ENCODE peak calls at places on chromosomes 5 and 9, in four cellular contexts. W is A549, P is HepG2, C is K562. M is an unnamed sample.

GRCh38 chr9:87647114-87647513 is 78.8 kb upstream of the CTSL start:
- DNase-seq in W (no peak), P (no peak), C (no peak), M (no peak)

GRCh38 chr9:129080312-129080607 is 651 bp upstream of the DOLPP1 start:
- DNase-seq in W (no peak), P (no peak), C (no peak), M (no peak)

GRCh38 chr9:14323083-14323968 is 9.4 kb upstream of the NFIB start:
- DNase-seq in W (no peak), P (no peak), C (no peak), M (no peak)

GRCh38 chr9:110575952-110576351 is 3.6 kb downstream of the SVEP1 start:
- DNase-seq in W (no peak), P (no peak), C (no peak), M (no peak)

GRCh38 chr5:179679014-179679674 is 1.7 kb downstream of the CBY3 start:
- DNase-seq in W (no peak), P (no peak), C (peak; percentile 38), M (peak; percentile 89)

GRCh38 chr5:7815757-7816534 is 35.0 kb downstream of the CFAP90 start:
- DNase-seq in W (peak; percentile 67), P (peak; percentile 70), C (peak; percentile 90), M (peak; percentile 98)

GRCh38 chr9:131995382-131995781 is 84.3 kb downstream of the MED27 start:
- DNase-seq in W (no peak), P (no peak), C (no peak), M (no peak)

GRCh38 chr5:969421-969839 is 39.2 kb upstream of the NKD2 start:
- DNase-seq in W (no peak), P (no peak), C (no peak), M (no peak)

GRCh38 chr9:5620494-5620893 is 8.4 kb upstream of the RIC1 start:
- DNase-seq in W (no peak), P (no peak), C (no peak), M (no peak)

GRCh38 chr9:16075695-16076094 is 522.9 kb downstream of the CCDC171 start:
- DNase-seq in W (no peak), P (no peak), C (no peak), M (no peak)

GRCh38 chr5:135340568-135340967 is 58.5 kb downstream of the MACROH2A1 start:
- DNase-seq in W (no peak), P (no peak), C (no peak), M (no peak)

GRCh38 chr5:158261669-158262367 is 402.9 kb upstream of the CLINT1 start:
- DNase-seq in W (no peak), P (no peak), C (no peak), M (no peak)

GRCh38 chr9:129646252-129646651 is 4.3 kb upstream of the ASB6 start:
- DNase-seq in W (no peak), P (no peak), C (no peak), M (no peak)

GRCh38 chr9:677461-678097 is 163.9 kb upstream of the DMRT1 start:
- DNase-seq in W (no peak), P (peak; percentile 54), C (no peak), M (no peak)

GRCh38 chr9:84811072-84811725 is 141.7 kb downstream of the NTRK2 start:
- DNase-seq in W (no peak), P (no peak), C (no peak), M (no peak)

GRCh38 chr5:109898547-109899544 is 209.1 kb downstream of the MAN2A1 start:
- DNase-seq in W (no peak), P (no peak), C (no peak), M (no peak)

GRCh38 chr9:137745541-137745991 is 126.8 kb downstream of the EHMT1 start:
- DNase-seq in W (peak; percentile 58), P (peak; percentile 15), C (peak; percentile 59), M (no peak)

GRCh38 chr5:65209341-65209740 is 272.4 kb downstream of the ADAMTS6 start:
- DNase-seq in W (peak; percentile 11), P (no peak), C (no peak), M (no peak)

GRCh38 chr9:131233989-131234388 is 42.3 kb downstream of the FAM78A start:
- DNase-seq in W (no peak), P (no peak), C (no peak), M (no peak)

GRCh38 chr5:158701406-158702177 is 398.1 kb downstream of the EBF1 start:
- DNase-seq in W (peak; percentile 35), P (no peak), C (no peak), M (no peak)

GRCh38 chr9:130337784-130338380 is 72.3 kb downstream of the HMCN2 start:
- DNase-seq in W (no peak), P (no peak), C (no peak), M (no peak)

GRCh38 chr5:177132504-177133118 is 962 bp upstream of the NSD1 start:
- DNase-seq in W (no peak), P (no peak), C (no peak), M (no peak)

GRCh38 chr5:68224561-68225187 is 9.1 kb downstream of the PIK3R1 start:
- DNase-seq in W (no peak), P (no peak), C (no peak), M (no peak)

GRCh38 chr5:139835656-139836055 is 40.0 kb downstream of the PSD2 start:
- DNase-seq in W (no peak), P (no peak), C (peak; percentile 59), M (no peak)

GRCh38 chr9:121026260-121026691 is 23.8 kb downstream of the C5 start:
- DNase-seq in W (peak; percentile 91), P (peak; percentile 49), C (no peak), M (no peak)

GRCh38 chr5:158922263-158922592 is 177.5 kb downstream of the EBF1 start:
- DNase-seq in W (no peak), P (no peak), C (no peak), M (no peak)

GRCh38 chr5:170307575-170308465 is 10.2 kb upstream of the LCP2 start:
- DNase-seq in W (peak; percentile 70), P (no peak), C (peak; percentile 51), M (no peak)

GRCh38 chr5:31733365-31733764 is 94.4 kb downstream of the PDZD2 start:
- DNase-seq in W (no peak), P (no peak), C (no peak), M (no peak)

GRCh38 chr9:100575765-100576368 is 2.0 kb upstream of the CAVIN4 start:
- DNase-seq in W (no peak), P (no peak), C (no peak), M (no peak)

GRCh38 chr9:5696884-5697283 is 68.0 kb downstream of the RIC1 start:
- DNase-seq in W (no peak), P (no peak), C (no peak), M (no peak)

GRCh38 chr5:9423611-9424010 is 122.3 kb downstream of the SEMA5A start:
- DNase-seq in W (no peak), P (no peak), C (no peak), M (no peak)

GRCh38 chr9:93675336-93676150 is 99.2 kb downstream of the PHF2 start:
- DNase-seq in W (no peak), P (no peak), C (no peak), M (peak; percentile 39)

GRCh38 chr9:122374885-122375420 is 4.1 kb downstream of the PTGS1 start:
- DNase-seq in W (no peak), P (no peak), C (peak; percentile 85), M (no peak)

DNA sequence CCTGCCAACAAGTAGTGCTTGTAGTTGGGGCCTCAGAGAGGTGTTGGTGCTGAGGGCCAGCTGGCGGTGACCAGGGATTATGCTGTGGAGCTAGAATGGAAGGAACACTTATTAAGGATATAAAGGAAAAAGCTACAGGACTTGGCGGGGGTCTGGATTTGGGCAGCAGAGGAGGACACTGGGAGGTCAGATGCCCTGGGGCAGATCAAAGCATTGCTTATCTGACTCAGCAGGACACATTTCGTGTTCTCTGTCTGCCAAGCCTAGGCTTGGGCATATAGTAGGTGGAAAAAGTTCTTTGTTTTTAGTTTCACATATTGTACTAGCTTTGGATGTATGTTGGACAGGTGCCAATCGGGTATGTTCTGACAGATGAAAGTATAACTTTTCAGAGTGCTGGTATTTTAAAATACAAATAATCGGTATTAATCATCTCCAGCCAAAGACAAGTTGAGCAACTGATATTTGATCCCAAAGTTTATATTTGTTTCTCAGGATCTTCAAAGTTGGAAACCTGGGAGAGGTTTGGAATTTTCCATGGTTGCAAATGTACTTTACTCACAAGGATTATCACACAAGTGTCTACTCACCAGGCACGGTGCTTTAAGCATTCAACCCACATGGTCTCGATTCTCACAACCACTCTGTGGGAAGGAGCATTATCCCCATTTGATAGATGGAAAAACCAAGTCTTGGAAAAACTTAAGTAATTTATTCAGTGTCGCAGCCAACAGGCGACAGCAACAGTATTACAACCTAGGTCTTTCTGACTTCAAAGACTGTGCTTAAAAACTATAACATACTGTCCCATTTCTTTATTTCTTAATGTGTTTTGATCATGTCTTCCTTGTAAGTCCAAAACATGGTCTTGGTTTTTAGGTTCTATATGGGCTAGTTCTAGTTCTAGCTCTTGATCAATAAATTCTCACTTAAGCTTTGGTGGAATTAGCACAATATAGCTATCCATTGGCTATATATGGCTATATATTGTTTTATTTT is 69.6 kb downstream of the IQGAP2 start:
- DNase-seq in W (peak; percentile 62), P (peak; percentile 90), C (no peak), M (no peak)
- TF ChIP-seq RFX5 in W (no peak), P (no peak), C (no peak), M (no peak)

DNA sequence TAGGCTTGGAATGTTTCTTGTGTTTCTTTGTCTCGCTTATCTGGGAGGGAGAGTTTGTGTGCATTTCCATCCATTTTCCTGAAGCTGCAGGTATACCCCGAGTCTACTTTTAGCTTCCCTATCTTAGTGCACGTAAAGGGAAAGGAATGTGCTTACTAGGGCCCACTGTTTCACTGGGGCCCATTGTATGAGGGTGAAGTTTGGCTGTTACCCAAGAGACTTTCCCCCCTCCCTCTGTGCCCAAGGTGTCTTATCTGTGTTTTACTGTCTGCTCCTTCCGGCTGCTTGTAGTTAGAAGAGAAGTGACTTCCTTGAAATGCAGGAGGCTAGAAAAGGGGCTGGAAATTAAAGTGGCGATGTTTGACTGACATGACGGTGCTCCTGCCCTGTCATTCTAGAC is 12.1 kb upstream of the BTNL3 start:
- DNase-seq in W (no peak), P (no peak), C (no peak), M (no peak)
- TF ChIP-seq PHF8 in W (no peak), P (no peak), C (no peak), M (no peak)

GRCh38 chr5:169197343-169197742 is 103.6 kb downstream of the SLIT3 start:
- DNase-seq in W (peak; percentile 41), P (no peak), C (no peak), M (no peak)
- TF ChIP-seq CTCF in W (no peak), P (peak; percentile 34), C (no peak), M (no peak)

GRCh38 chr5:160637357-160637756 is 214.7 kb downstream of the ATP10B start:
- DNase-seq in W (no peak), P (no peak), C (no peak), M (no peak)

GRCh38 chr5:160643588-160643987 is 208.4 kb downstream of the ATP10B start:
- DNase-seq in W (no peak), P (no peak), C (no peak), M (no peak)

GRCh38 chr5:160641405-160641804 is 210.6 kb downstream of the ATP10B start:
- DNase-seq in W (no peak), P (no peak), C (no peak), M (no peak)

GRCh38 chr5:160638141-160638742 is 213.8 kb downstream of the ATP10B start:
- DNase-seq in W (no peak), P (no peak), C (no peak), M (no peak)

DNA sequence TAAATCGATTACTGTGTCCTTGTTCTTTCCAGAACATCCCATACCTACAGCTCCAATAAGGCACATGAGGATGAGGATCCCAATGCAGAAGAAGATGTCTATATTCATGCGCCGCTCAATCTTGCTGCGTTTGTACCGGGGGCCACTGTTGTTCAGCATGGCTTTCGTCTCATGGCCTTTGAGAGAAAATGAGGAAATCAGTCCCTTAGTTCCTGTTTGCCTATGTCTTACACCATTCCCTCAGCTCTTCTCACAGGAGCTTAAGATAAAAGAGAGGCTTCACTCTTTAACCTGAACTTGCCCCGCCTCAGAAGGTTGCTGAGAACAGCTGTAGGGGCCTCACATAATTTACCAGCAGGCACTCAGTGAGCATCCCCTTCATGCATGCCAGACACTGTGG is 211.6 kb downstream of the ATP10B start:
- DNase-seq in W (no peak), P (no peak), C (no peak), M (no peak)
- TF ChIP-seq RFX5 in W (no peak), P (no peak), C (no peak), M (no peak)

M was measured in H1.